ENCODE peak calls at places on chromosomes 12 and 14, in five cellular contexts. C, U, T, W and Z are unnamed samples.
A peak's percentile ranks its signal among the peaks of the same experiment; 100 is the strongest.

GRCh38 chr12:30796891-30797371 is 42.2 kb upstream of the CAPRIN2 start:
- DNase-seq in C (peak; percentile 3), U (no peak), T (peak; percentile 57), W (no peak), Z (peak; percentile 15)

GRCh38 chr12:126051611-126052107 is 986.4 kb downstream of the AACS start:
- DNase-seq in C (peak; percentile 75), U (no peak), T (no peak), W (no peak), Z (peak; percentile 75)

GRCh38 chr14:42687421-42687820 is 1080.7 kb downstream of the LRFN5 start:
- DNase-seq in C (no peak), U (no peak), T (no peak), W (no peak), Z (no peak)

GRCh38 chr12:27899151-27899661 is 73.3 kb downstream of the PTHLH start:
- DNase-seq in C (no peak), U (no peak), T (peak; percentile 92), W (no peak), Z (no peak)

GRCh38 chr12:124201248-124201647 is 93.6 kb upstream of the RFLNA start:
- DNase-seq in C (no peak), U (no peak), T (no peak), W (no peak), Z (no peak)

GRCh38 chr12:79690606-79691298 is at the start of gene PAWR:
- DNase-seq in C (peak; percentile 89), U (no peak), T (peak; percentile 81), W (peak; percentile 55), Z (peak; percentile 86)

GRCh38 chr12:84817297-84817696 is 95.3 kb downstream of the SLC6A15 start:
- DNase-seq in C (no peak), U (no peak), T (peak; percentile 15), W (peak; percentile 45), Z (no peak)

GRCh38 chr14:64220466-64220865 is 73.7 kb downstream of the ESR2 start:
- DNase-seq in C (no peak), U (no peak), T (no peak), W (no peak), Z (no peak)

GRCh38 chr12:69154585-69155363 is 84.6 kb upstream of the CPSF6 start:
- DNase-seq in C (peak; percentile 48), U (peak; percentile 50), T (peak; percentile 64), W (peak; percentile 42), Z (peak; percentile 65)

GRCh38 chr12:58363971-58364370 is 422.6 kb downstream of the ATP23 start:
- DNase-seq in C (no peak), U (no peak), T (no peak), W (no peak), Z (no peak)

GRCh38 chr12:115794659-115795081 is 482.8 kb downstream of the MED13L start:
- DNase-seq in C (peak; percentile 88), U (no peak), T (no peak), W (no peak), Z (no peak)

GRCh38 chr12:132282950-132283771 is 46.2 kb downstream of the GALNT9 start:
- DNase-seq in C (no peak), U (no peak), T (no peak), W (no peak), Z (no peak)

GRCh38 chr12:6163554-6164060 is 36.6 kb upstream of the CD9 start:
- DNase-seq in C (no peak), U (no peak), T (no peak), W (no peak), Z (no peak)

GRCh38 chr12:2640709-2641108 is 154.1 kb upstream of the FKBP4 start:
- DNase-seq in C (no peak), U (no peak), T (peak; percentile 95), W (peak; percentile 44), Z (no peak)

GRCh38 chr14:91349481-91350074 is 68.0 kb downstream of the CCDC88C start:
- DNase-seq in C (no peak), U (no peak), T (no peak), W (no peak), Z (no peak)

GRCh38 chr12:16607895-16608294 is 1.9 kb upstream of the LMO3 start:
- DNase-seq in C (no peak), U (no peak), T (no peak), W (no peak), Z (no peak)

GRCh38 chr12:51686727-51687126 is 95.7 kb downstream of the SCN8A start:
- DNase-seq in C (no peak), U (no peak), T (peak; percentile 65), W (no peak), Z (no peak)

GRCh38 chr12:91326043-91327027 is 143.7 kb upstream of the DCN start:
- DNase-seq in C (no peak), U (peak; percentile 0), T (peak; percentile 69), W (no peak), Z (peak; percentile 52)

GRCh38 chr14:102157346-102157745 is 17.6 kb downstream of the WDR20 start:
- DNase-seq in C (no peak), U (no peak), T (no peak), W (no peak), Z (no peak)

GRCh38 chr14:78848234-78848820 is 678.2 kb downstream of the NRXN3 start:
- DNase-seq in C (peak; percentile 18), U (no peak), T (peak; percentile 41), W (peak; percentile 9), Z (peak; percentile 66)

GRCh38 chr12:91216871-91217270 is 34.3 kb upstream of the DCN start:
- DNase-seq in C (no peak), U (no peak), T (no peak), W (peak; percentile 17), Z (no peak)

GRCh38 chr12:124179936-124180605 is 114.8 kb upstream of the RFLNA start:
- DNase-seq in C (no peak), U (no peak), T (no peak), W (no peak), Z (no peak)

GRCh38 chr12:780750-781379 is 28.5 kb downstream of the WNK1 start:
- DNase-seq in C (no peak), U (no peak), T (no peak), W (no peak), Z (no peak)

GRCh38 chr12:27845187-27845586 is 65.2 kb upstream of the MANSC4 start:
- DNase-seq in C (no peak), U (no peak), T (no peak), W (no peak), Z (no peak)

GRCh38 chr12:5138256-5138655 is 94.6 kb downstream of the KCNA5 start:
- DNase-seq in C (no peak), U (no peak), T (peak; percentile 58), W (no peak), Z (no peak)

GRCh38 chr12:46471404-46471803 is 98.8 kb upstream of the SLC38A2 start:
- DNase-seq in C (no peak), U (no peak), T (no peak), W (no peak), Z (no peak)

GRCh38 chr12:42426733-42427132 is 100.8 kb downstream of the PPHLN1 start:
- DNase-seq in C (no peak), U (no peak), T (peak; percentile 74), W (peak; percentile 5), Z (no peak)

GRCh38 chr12:54870617-54871016 is 16.3 kb downstream of the MUCL1 start:
- DNase-seq in C (no peak), U (no peak), T (no peak), W (no peak), Z (no peak)

GRCh38 chr12:88469136-88469535 is 111.1 kb downstream of the KITLG start:
- DNase-seq in C (no peak), U (no peak), T (no peak), W (no peak), Z (no peak)

GRCh38 chr12:46468159-46468558 is 95.6 kb upstream of the SLC38A2 start:
- DNase-seq in C (no peak), U (no peak), T (no peak), W (no peak), Z (no peak)

GRCh38 chr12:125185311-125185739 is 120.1 kb downstream of the AACS start:
- DNase-seq in C (no peak), U (no peak), T (no peak), W (no peak), Z (no peak)

GRCh38 chr12:47272412-47273190 is 192.8 kb upstream of the AMIGO2 start:
- DNase-seq in C (no peak), U (no peak), T (peak; percentile 22), W (no peak), Z (no peak)

GRCh38 chr12:121872546-121873223 is 14.0 kb upstream of the HPD start:
- DNase-seq in C (no peak), U (no peak), T (peak; percentile 87), W (no peak), Z (peak; percentile 8)

GRCh38 chr12:70619471-70620152 is 17.6 kb downstream of the PTPRB start:
- DNase-seq in C (no peak), U (no peak), T (no peak), W (no peak), Z (no peak)

GRCh38 chr12:212799-213526 is 994 bp downstream of the SLC6A12 start:
- DNase-seq in C (no peak), U (no peak), T (no peak), W (no peak), Z (no peak)

GRCh38 chr12:55700255-55701018 is 7.3 kb downstream of the ITGA7 start:
- DNase-seq in C (no peak), U (no peak), T (peak; percentile 88), W (no peak), Z (no peak)

GRCh38 chr12:107515446-107515958 is 170.1 kb upstream of the PWP1 start:
- DNase-seq in C (no peak), U (no peak), T (peak; percentile 79), W (no peak), Z (peak; percentile 37)